ENCODE peak calls at places on chromosome 1, in nine cellular contexts. P is stimulated activated CD4-positive, alpha-beta T cell treated with anti-CD3 and anti-CD28 coated beads, Interleukin-1b, Interleukin-23, amount 100 ng/mL, for 4 hours; J is epithelial cell of proximal tubule; Q is SJSA1; X is endodermal cell; O is CD8-positive, alpha-beta memory T cell; D is NCI-H748 treated with DMSO at 0.1 percent for 48 hours; R is non-pigmented ciliary epithelial cell; E is activated CD8-positive, alpha-beta memory T cell treated with anti-CD3 and anti-CD28 coated beads, Interleukin-2, amount 50 U/mL, for 4 hours. W is an unnamed sample.

GRCh38 chr1:228986093-228986904 is 251.0 kb downstream of the RHOU start:
- DNase-seq in R (no peak), D (no peak), O (no peak), E (no peak), X (peak), J (no peak), Q (no peak), P (no peak), W (no peak)

GRCh38 chr1:244920911-244921310 is 56.6 kb upstream of the HNRNPU start:
- DNase-seq in X (no peak), Q (no peak), D (no peak), P (no peak), R (no peak), J (no peak), O (no peak), E (no peak), W (no peak)

GRCh38 chr1:71509051-71509595 is 428.3 kb upstream of the ZRANB2 start:
- DNase-seq in J (no peak), X (no peak), D (no peak), Q (no peak), R (no peak), P (no peak), E (no peak), O (no peak), W (no peak)

GRCh38 chr1:58802640-58803476 is 19.0 kb upstream of the JUN start:
- DNase-seq in D (peak), O (no peak), E (no peak), X (no peak), P (no peak), R (no peak), Q (no peak), J (no peak), W (no peak)

GRCh38 chr1:13443506-13443905 is 33.3 kb downstream of the PRAMEF20 start:
- DNase-seq in X (no peak), O (no peak), P (no peak), E (no peak), J (no peak), D (no peak), R (no peak), Q (no peak), W (no peak)

GRCh38 chr1:190478193-190479007 is 736 bp upstream of the BRINP3 start:
- DNase-seq in R (no peak), O (no peak), Q (no peak), D (peak), X (peak), J (peak), E (no peak), P (no peak), W (peak)

GRCh38 chr1:198113302-198113701 is 43.5 kb upstream of the NEK7 start:
- DNase-seq in Q (no peak), X (no peak), J (no peak), E (no peak), O (no peak), D (no peak), P (no peak), R (no peak), W (no peak)

GRCh38 chr1:32372149-32372756 is 9.9 kb downstream of the TSSK3 start:
- DNase-seq in O (peak), D (no peak), P (no peak), J (no peak), E (peak), X (peak), R (no peak), Q (no peak), W (no peak)

GRCh38 chr1:202011994-202012393 is 1.6 kb downstream of the ELF3 start:
- DNase-seq in Q (no peak), P (no peak), J (no peak), R (no peak), X (no peak), D (no peak), O (no peak), E (no peak), W (no peak)

GRCh38 chr1:207691006-207691405 is 46.1 kb downstream of the CR1L start:
- DNase-seq in D (no peak), O (no peak), Q (no peak), R (no peak), P (no peak), E (no peak), J (no peak), X (no peak), W (no peak)